ENCODE peak calls at places on chromosomes 13 and 19, in nine cellular contexts. One of them, this sample, is unnamed.

GRCh38 chr13:28527629-28528028 is 32.7 kb upstream of the FLT1 start:
- DNase-seq in endothelial cell: no peak
- DNase-seq in left lung: peak; percentile 79
- DNase-seq in Calu3: no peak
- DNase-seq in fibroblast of lung: no peak
- DNase-seq in kidney epithelial cell: no peak
- DNase-seq in CD14-positive monocyte: peak; percentile 75
- DNase-seq in A549: no peak
- DNase-seq in fibroblast of mammary gland: no peak
- DNase-seq in this sample: no peak

GRCh38 chr19:14073925-14074838 is 1.6 kb downstream of the MISP3 start:
- DNase-seq in fibroblast of mammary gland: no peak
- DNase-seq in kidney epithelial cell: no peak
- DNase-seq in CD14-positive monocyte: no peak
- DNase-seq in endothelial cell: no peak
- DNase-seq in left lung: no peak
- DNase-seq in A549: no peak
- DNase-seq in fibroblast of lung: no peak
- DNase-seq in Calu3: peak; percentile 44
- DNase-seq in this sample: no peak

GRCh38 chr19:34319785-34320184 is 45.2 kb upstream of the GPI start:
- DNase-seq in A549: no peak
- DNase-seq in left lung: no peak
- DNase-seq in CD14-positive monocyte: no peak
- DNase-seq in fibroblast of mammary gland: peak; percentile 36
- DNase-seq in Calu3: no peak
- DNase-seq in kidney epithelial cell: peak; percentile 77
- DNase-seq in fibroblast of lung: peak; percentile 48
- DNase-seq in endothelial cell: no peak
- DNase-seq in this sample: no peak

GRCh38 chr19:56671613-56671994 is at the start of gene ZNF835:
- DNase-seq in fibroblast of mammary gland: peak; percentile 61
- DNase-seq in A549: no peak
- DNase-seq in Calu3: no peak
- DNase-seq in endothelial cell: no peak
- DNase-seq in left lung: peak; percentile 96
- DNase-seq in kidney epithelial cell: peak; percentile 23
- DNase-seq in CD14-positive monocyte: peak; percentile 80
- DNase-seq in fibroblast of lung: peak; percentile 70
- DNase-seq in this sample: no peak

GRCh38 chr19:18339703-18340102 is 695 bp upstream of the PGPEP1 start:
- DNase-seq in CD14-positive monocyte: no peak
- DNase-seq in fibroblast of mammary gland: peak; percentile 21
- DNase-seq in endothelial cell: no peak
- DNase-seq in A549: peak; percentile 50
- DNase-seq in fibroblast of lung: no peak
- DNase-seq in Calu3: peak; percentile 28
- DNase-seq in kidney epithelial cell: no peak
- DNase-seq in left lung: no peak
- DNase-seq in this sample: peak; percentile 10

GRCh38 chr13:38879278-38879677 is 111.4 kb downstream of the STOML3 start:
- DNase-seq in fibroblast of mammary gland: no peak
- DNase-seq in A549: no peak
- DNase-seq in left lung: no peak
- DNase-seq in kidney epithelial cell: no peak
- DNase-seq in CD14-positive monocyte: no peak
- DNase-seq in fibroblast of lung: no peak
- DNase-seq in endothelial cell: no peak
- DNase-seq in Calu3: no peak
- DNase-seq in this sample: no peak

GRCh38 chr13:38804536-38804935 is 117.7 kb downstream of the FREM2 start:
- DNase-seq in CD14-positive monocyte: no peak
- DNase-seq in kidney epithelial cell: peak; percentile 41
- DNase-seq in endothelial cell: no peak
- DNase-seq in A549: no peak
- DNase-seq in left lung: no peak
- DNase-seq in Calu3: peak; percentile 3
- DNase-seq in fibroblast of lung: peak; percentile 17
- DNase-seq in fibroblast of mammary gland: peak; percentile 22
- DNase-seq in this sample: no peak

GRCh38 chr19:54418030-54418929 is 3.0 kb downstream of the TTYH1 start:
- DNase-seq in Calu3: no peak
- DNase-seq in endothelial cell: no peak
- DNase-seq in fibroblast of lung: no peak
- DNase-seq in A549: peak; percentile 42
- DNase-seq in CD14-positive monocyte: no peak
- DNase-seq in fibroblast of mammary gland: no peak
- DNase-seq in kidney epithelial cell: no peak
- DNase-seq in left lung: no peak
- DNase-seq in this sample: peak; percentile 24

GRCh38 chr13:105979586-105979985 is 555.9 kb downstream of the EFNB2 start:
- DNase-seq in kidney epithelial cell: no peak
- DNase-seq in Calu3: no peak
- DNase-seq in endothelial cell: no peak
- DNase-seq in fibroblast of mammary gland: no peak
- DNase-seq in left lung: no peak
- DNase-seq in A549: peak; percentile 17
- DNase-seq in fibroblast of lung: no peak
- DNase-seq in CD14-positive monocyte: no peak
- DNase-seq in this sample: no peak

GRCh38 chr13:62643799-62644484 is 1228.3 kb upstream of the PCDH20 start:
- DNase-seq in Calu3: no peak
- DNase-seq in endothelial cell: no peak
- DNase-seq in left lung: no peak
- DNase-seq in CD14-positive monocyte: no peak
- DNase-seq in kidney epithelial cell: no peak
- DNase-seq in fibroblast of lung: no peak
- DNase-seq in A549: no peak
- DNase-seq in fibroblast of mammary gland: no peak
- DNase-seq in this sample: no peak

GRCh38 chr19:16118489-16119033 is 6.9 kb downstream of the RAB8A start:
- DNase-seq in CD14-positive monocyte: peak; percentile 87
- DNase-seq in kidney epithelial cell: no peak
- DNase-seq in A549: no peak
- DNase-seq in left lung: no peak
- DNase-seq in fibroblast of lung: no peak
- DNase-seq in Calu3: no peak
- DNase-seq in fibroblast of mammary gland: no peak
- DNase-seq in endothelial cell: no peak
- DNase-seq in this sample: no peak

GRCh38 chr19:18514800-18515682 is 6.8 kb downstream of the ELL start:
- DNase-seq in Calu3: peak; percentile 52
- DNase-seq in fibroblast of lung: peak; percentile 92
- DNase-seq in kidney epithelial cell: peak; percentile 37
- DNase-seq in CD14-positive monocyte: peak; percentile 99
- DNase-seq in A549: peak; percentile 64
- DNase-seq in fibroblast of mammary gland: peak; percentile 74
- DNase-seq in endothelial cell: no peak
- DNase-seq in left lung: peak; percentile 86
- DNase-seq in this sample: peak; percentile 32

GRCh38 chr19:17479325-17479791 is 9.0 kb downstream of the SLC27A1 start:
- DNase-seq in left lung: no peak
- DNase-seq in fibroblast of mammary gland: peak; percentile 64
- DNase-seq in endothelial cell: no peak
- DNase-seq in A549: no peak
- DNase-seq in kidney epithelial cell: no peak
- DNase-seq in Calu3: no peak
- DNase-seq in CD14-positive monocyte: no peak
- DNase-seq in fibroblast of lung: peak; percentile 40
- DNase-seq in this sample: peak; percentile 77

GRCh38 chr19:2042485-2043268 is 8.4 kb downstream of the MKNK2 start:
- DNase-seq in fibroblast of lung: no peak
- DNase-seq in kidney epithelial cell: no peak
- DNase-seq in A549: no peak
- DNase-seq in left lung: peak; percentile 83
- DNase-seq in Calu3: no peak
- DNase-seq in fibroblast of mammary gland: no peak
- DNase-seq in endothelial cell: no peak
- DNase-seq in CD14-positive monocyte: no peak
- DNase-seq in this sample: no peak

GRCh38 chr19:28042516-28042915 is 1170.4 kb downstream of the UQCRFS1 start:
- DNase-seq in fibroblast of mammary gland: no peak
- DNase-seq in fibroblast of lung: no peak
- DNase-seq in endothelial cell: no peak
- DNase-seq in left lung: no peak
- DNase-seq in Calu3: no peak
- DNase-seq in A549: no peak
- DNase-seq in CD14-positive monocyte: no peak
- DNase-seq in kidney epithelial cell: no peak
- DNase-seq in this sample: no peak

GRCh38 chr19:28045621-28046020 is 1167.3 kb downstream of the UQCRFS1 start:
- DNase-seq in Calu3: no peak
- DNase-seq in CD14-positive monocyte: no peak
- DNase-seq in left lung: no peak
- DNase-seq in fibroblast of mammary gland: no peak
- DNase-seq in A549: no peak
- DNase-seq in fibroblast of lung: no peak
- DNase-seq in kidney epithelial cell: no peak
- DNase-seq in endothelial cell: no peak
- DNase-seq in this sample: no peak

GRCh38 chr19:28044477-28044876 is 1168.5 kb downstream of the UQCRFS1 start:
- DNase-seq in endothelial cell: no peak
- DNase-seq in kidney epithelial cell: no peak
- DNase-seq in Calu3: no peak
- DNase-seq in fibroblast of mammary gland: no peak
- DNase-seq in fibroblast of lung: no peak
- DNase-seq in left lung: no peak
- DNase-seq in A549: no peak
- DNase-seq in CD14-positive monocyte: no peak
- DNase-seq in this sample: no peak

GRCh38 chr19:28037186-28037585 is 1175.8 kb downstream of the UQCRFS1 start:
- DNase-seq in Calu3: no peak
- DNase-seq in fibroblast of lung: no peak
- DNase-seq in A549: no peak
- DNase-seq in left lung: no peak
- DNase-seq in fibroblast of mammary gland: no peak
- DNase-seq in endothelial cell: no peak
- DNase-seq in CD14-positive monocyte: no peak
- DNase-seq in kidney epithelial cell: no peak
- DNase-seq in this sample: no peak

GRCh38 chr19:28039677-28040381 is 1173.1 kb downstream of the UQCRFS1 start:
- DNase-seq in left lung: no peak
- DNase-seq in fibroblast of lung: no peak
- DNase-seq in Calu3: no peak
- DNase-seq in A549: no peak
- DNase-seq in fibroblast of mammary gland: no peak
- DNase-seq in CD14-positive monocyte: no peak
- DNase-seq in kidney epithelial cell: no peak
- DNase-seq in endothelial cell: no peak
- DNase-seq in this sample: no peak
- TF ChIP-seq CTCF in left lung: no peak
- TF ChIP-seq CTCF in fibroblast of lung: no peak
- TF ChIP-seq CTCF in Calu3: no peak
- TF ChIP-seq CTCF in A549: no peak
- TF ChIP-seq CTCF in fibroblast of mammary gland: no peak
- TF ChIP-seq CTCF in CD14-positive monocyte: no peak
- TF ChIP-seq CTCF in kidney epithelial cell: no peak
- TF ChIP-seq CTCF in endothelial cell: no peak
- TF ChIP-seq CTCF in this sample: no peak

GRCh38 chr13:78129850-78130249 is 211.2 kb upstream of the EDNRB start:
- DNase-seq in fibroblast of mammary gland: no peak
- DNase-seq in fibroblast of lung: no peak
- DNase-seq in A549: no peak
- DNase-seq in Calu3: no peak
- DNase-seq in endothelial cell: no peak
- DNase-seq in kidney epithelial cell: no peak
- DNase-seq in CD14-positive monocyte: no peak
- DNase-seq in left lung: no peak
- DNase-seq in this sample: no peak

GRCh38 chr13:78137404-78138142 is 218.9 kb upstream of the EDNRB start:
- DNase-seq in fibroblast of lung: peak; percentile 78
- DNase-seq in fibroblast of mammary gland: peak; percentile 74
- DNase-seq in A549: peak; percentile 50
- DNase-seq in left lung: no peak
- DNase-seq in CD14-positive monocyte: no peak
- DNase-seq in Calu3: peak; percentile 1
- DNase-seq in endothelial cell: peak; percentile 42
- DNase-seq in kidney epithelial cell: peak; percentile 10
- DNase-seq in this sample: peak; percentile 65

GRCh38 chr13:78136966-78137365 is 218.3 kb upstream of the EDNRB start:
- DNase-seq in fibroblast of lung: no peak
- DNase-seq in fibroblast of mammary gland: no peak
- DNase-seq in A549: no peak
- DNase-seq in kidney epithelial cell: no peak
- DNase-seq in CD14-positive monocyte: no peak
- DNase-seq in left lung: no peak
- DNase-seq in Calu3: no peak
- DNase-seq in endothelial cell: no peak
- DNase-seq in this sample: no peak

GRCh38 chr13:78133511-78133910 is 214.9 kb upstream of the EDNRB start:
- DNase-seq in endothelial cell: no peak
- DNase-seq in kidney epithelial cell: no peak
- DNase-seq in CD14-positive monocyte: no peak
- DNase-seq in fibroblast of mammary gland: no peak
- DNase-seq in fibroblast of lung: no peak
- DNase-seq in A549: no peak
- DNase-seq in Calu3: no peak
- DNase-seq in left lung: no peak
- DNase-seq in this sample: no peak

GRCh38 chr13:78131811-78132210 is 213.2 kb upstream of the EDNRB start:
- DNase-seq in kidney epithelial cell: no peak
- DNase-seq in A549: no peak
- DNase-seq in left lung: no peak
- DNase-seq in Calu3: no peak
- DNase-seq in fibroblast of mammary gland: peak; percentile 22
- DNase-seq in endothelial cell: no peak
- DNase-seq in fibroblast of lung: peak; percentile 32
- DNase-seq in CD14-positive monocyte: no peak
- DNase-seq in this sample: no peak
- TF ChIP-seq CTCF in kidney epithelial cell: peak; percentile 41
- TF ChIP-seq CTCF in A549: peak; percentile 20
- TF ChIP-seq CTCF in left lung: no peak
- TF ChIP-seq CTCF in Calu3: no peak
- TF ChIP-seq CTCF in fibroblast of mammary gland: peak; percentile 48
- TF ChIP-seq CTCF in endothelial cell: peak; percentile 43
- TF ChIP-seq CTCF in fibroblast of lung: peak; percentile 45
- TF ChIP-seq CTCF in CD14-positive monocyte: peak; percentile 23
- TF ChIP-seq CTCF in this sample: peak; percentile 76

GRCh38 chr19:37309834-37310575 is 60.9 kb upstream of the ZNF527 start:
- DNase-seq in left lung: no peak
- DNase-seq in CD14-positive monocyte: no peak
- DNase-seq in Calu3: no peak
- DNase-seq in fibroblast of lung: no peak
- DNase-seq in A549: peak; percentile 42
- DNase-seq in fibroblast of mammary gland: no peak
- DNase-seq in endothelial cell: no peak
- DNase-seq in kidney epithelial cell: no peak
- DNase-seq in this sample: no peak
- TF ChIP-seq CTCF in left lung: no peak
- TF ChIP-seq CTCF in CD14-positive monocyte: no peak
- TF ChIP-seq CTCF in Calu3: no peak
- TF ChIP-seq CTCF in fibroblast of lung: no peak
- TF ChIP-seq CTCF in A549: no peak
- TF ChIP-seq CTCF in fibroblast of mammary gland: no peak
- TF ChIP-seq CTCF in endothelial cell: no peak
- TF ChIP-seq CTCF in kidney epithelial cell: peak; percentile 5
- TF ChIP-seq CTCF in this sample: no peak

DNA sequence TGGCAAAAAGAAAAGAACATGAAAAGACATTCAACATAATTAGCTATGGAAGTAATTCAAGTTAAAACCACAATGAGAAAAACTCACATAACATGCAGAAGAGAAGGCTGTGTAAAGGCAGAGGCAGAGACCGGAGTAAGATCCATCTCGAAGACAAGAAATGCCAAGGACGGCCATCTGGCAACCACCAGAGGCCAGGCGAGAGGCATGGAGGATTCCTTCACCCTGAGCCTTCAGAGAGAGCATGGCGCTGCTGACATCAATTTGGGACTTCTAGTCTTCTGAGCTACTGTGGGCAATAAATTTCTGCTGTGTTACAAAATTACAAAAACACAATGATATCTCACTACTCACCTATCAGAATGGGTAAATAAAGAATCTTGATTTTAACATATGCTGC is 381.0 kb downstream of the TSHZ3 start:
- DNase-seq in left lung: no peak
- DNase-seq in kidney epithelial cell: no peak
- DNase-seq in endothelial cell: no peak
- DNase-seq in Calu3: no peak
- DNase-seq in fibroblast of lung: no peak
- DNase-seq in fibroblast of mammary gland: no peak
- DNase-seq in CD14-positive monocyte: no peak
- DNase-seq in A549: peak; percentile 35
- DNase-seq in this sample: no peak
- TF ChIP-seq CTCF in left lung: no peak
- TF ChIP-seq CTCF in kidney epithelial cell: no peak
- TF ChIP-seq CTCF in endothelial cell: no peak
- TF ChIP-seq CTCF in Calu3: no peak
- TF ChIP-seq CTCF in fibroblast of lung: no peak
- TF ChIP-seq CTCF in fibroblast of mammary gland: no peak
- TF ChIP-seq CTCF in CD14-positive monocyte: no peak
- TF ChIP-seq CTCF in A549: peak; percentile 37
- TF ChIP-seq CTCF in this sample: peak; percentile 50

This sample was measured in HFFc6.